ENCODE peak calls at places on chromosomes 6 and 20, in four cellular contexts. One of them, this sample, is unnamed. For H3K36me3, the result is how much of the 10 kb centered on the place peaks cover.

GRCh38 chr20:9903048-9903651 is 64.3 kb upstream of the PAK5 start:
- DNase-seq in GM12878: no peak
- DNase-seq in K562: peak
- DNase-seq in HCT116: peak
- DNase-seq in this sample: no peak

GRCh38 chr20:52490715-52491430 is 299.3 kb upstream of the ZFP64 start:
- DNase-seq in HCT116: no peak
- DNase-seq in GM12878: no peak
- DNase-seq in K562: no peak
- DNase-seq in this sample: no peak

GRCh38 chr6:78131521-78131920 is 478.7 kb downstream of the MEI4 start:
- DNase-seq in HCT116: no peak
- DNase-seq in K562: no peak
- DNase-seq in GM12878: no peak
- DNase-seq in this sample: no peak

GRCh38 chr20:19973920-19974620 is 43.1 kb upstream of the NAA20 start:
- DNase-seq in K562: no peak
- DNase-seq in HCT116: no peak
- DNase-seq in GM12878: no peak
- DNase-seq in this sample: no peak

GRCh38 chr20:25220810-25221591 is 25.5 kb downstream of the ENTPD6 start:
- DNase-seq in K562: no peak
- DNase-seq in GM12878: no peak
- DNase-seq in HCT116: no peak
- DNase-seq in this sample: no peak

GRCh38 chr6:145015739-145016558 is 719.4 kb downstream of the EPM2A start:
- DNase-seq in GM12878: peak
- DNase-seq in K562: peak
- DNase-seq in HCT116: peak
- DNase-seq in this sample: no peak

GRCh38 chr6:104784884-104785283 is 74.8 kb downstream of the HACE1 start:
- DNase-seq in K562: no peak
- DNase-seq in HCT116: no peak
- DNase-seq in GM12878: no peak
- DNase-seq in this sample: no peak

GRCh38 chr6:147117009-147117408 is 87.2 kb upstream of the STXBP5 start:
- DNase-seq in K562: no peak
- DNase-seq in GM12878: no peak
- DNase-seq in HCT116: no peak
- DNase-seq in this sample: no peak

GRCh38 chr6:157110620-157111019 is 212.7 kb downstream of the TMEM242 start:
- DNase-seq in HCT116: no peak
- DNase-seq in K562: no peak
- DNase-seq in GM12878: no peak
- DNase-seq in this sample: no peak
- TF ChIP-seq POLR2AphosphoS5 in HCT116: no peak
- TF ChIP-seq POLR2AphosphoS5 in K562: no peak
- TF ChIP-seq POLR2AphosphoS5 in GM12878: no peak
- TF ChIP-seq POLR2AphosphoS5 in this sample: no peak

DNA sequence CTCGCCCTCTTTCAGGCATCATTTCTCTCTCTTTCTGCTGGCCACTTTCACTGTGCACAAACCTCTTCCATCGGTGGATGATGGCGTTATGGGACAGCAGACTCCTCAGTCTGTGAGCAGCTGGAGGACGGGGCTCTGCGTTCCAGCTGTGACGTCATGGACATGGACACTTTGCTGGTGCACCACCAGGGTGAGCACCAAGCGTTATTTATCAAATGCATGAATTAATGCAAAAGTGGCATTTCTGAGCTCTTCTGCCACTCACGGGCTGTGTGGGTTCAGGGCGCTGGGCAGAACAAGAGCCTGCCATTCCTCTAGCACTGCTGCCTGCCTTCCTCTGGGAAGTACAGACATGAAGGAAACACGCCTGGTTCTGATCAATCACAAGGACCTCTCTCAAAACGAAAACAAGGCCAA is 82.9 kb upstream of the MPC1 start:
- DNase-seq in HCT116: no peak
- DNase-seq in GM12878: no peak
- DNase-seq in K562: peak
- DNase-seq in this sample: no peak
- TF ChIP-seq CTCF in HCT116: no peak
- TF ChIP-seq CTCF in GM12878: no peak
- TF ChIP-seq CTCF in K562: peak
- TF ChIP-seq CTCF in this sample: no peak

GRCh38 chr20:62891111-62891510 is 29.5 kb upstream of the TCFL5 start:
- DNase-seq in HCT116: no peak
- DNase-seq in GM12878: no peak
- DNase-seq in K562: no peak
- DNase-seq in this sample: no peak
- H3K36me3 ChIP-seq in HCT116: half or more
- H3K36me3 ChIP-seq in GM12878: under half
- H3K36me3 ChIP-seq in K562: half or more
- H3K36me3 ChIP-seq in this sample: under half

DNA sequence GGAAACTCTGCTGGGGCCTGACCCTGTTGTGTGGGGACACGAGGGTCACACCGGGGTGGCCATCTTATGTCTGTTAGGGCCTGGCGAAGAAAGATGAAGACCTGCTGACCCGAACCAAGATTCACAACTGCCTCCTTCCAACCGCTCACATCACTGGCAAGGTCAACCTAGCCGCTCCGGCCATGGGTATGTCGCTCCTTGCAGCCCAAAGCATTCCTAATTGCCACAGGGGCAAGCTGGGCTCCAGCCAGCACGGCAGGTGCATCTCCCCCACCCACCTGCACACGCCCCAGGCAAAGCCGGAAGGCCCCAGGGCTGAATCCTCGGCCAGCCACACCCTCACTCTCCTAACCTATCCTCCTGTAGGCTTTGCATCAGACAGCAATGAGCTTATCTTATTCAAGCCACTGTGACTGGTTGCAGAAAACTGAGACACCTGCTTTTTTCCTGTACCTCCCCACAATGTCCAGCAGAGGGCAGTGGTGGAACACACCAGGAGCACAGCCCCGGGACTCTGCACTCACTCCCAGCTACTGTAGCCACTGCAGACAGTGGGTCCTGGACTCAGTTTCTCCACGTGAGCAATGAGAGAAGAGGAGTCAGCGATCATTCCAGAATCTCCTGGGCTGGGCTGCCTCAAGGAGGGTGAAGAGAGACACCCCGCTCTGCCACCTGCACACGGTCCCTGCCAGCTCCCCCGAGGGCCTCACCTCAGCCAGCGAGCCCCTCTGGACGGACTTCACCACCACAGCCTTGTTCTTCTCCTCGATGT is 170.2 kb downstream of the PREX1 start:
- DNase-seq in GM12878: peak
- DNase-seq in K562: peak
- DNase-seq in HCT116: peak
- DNase-seq in this sample: peak
- TF ChIP-seq POLR2AphosphoS5 in GM12878: no peak
- TF ChIP-seq POLR2AphosphoS5 in K562: no peak
- TF ChIP-seq POLR2AphosphoS5 in HCT116: no peak
- TF ChIP-seq POLR2AphosphoS5 in this sample: no peak

GRCh38 chr6:52284131-52284459 is 447 bp downstream of the MCM3 start:
- DNase-seq in K562: peak
- DNase-seq in HCT116: no peak
- DNase-seq in GM12878: no peak
- DNase-seq in this sample: peak
- TF ChIP-seq CTCF in K562: no peak
- TF ChIP-seq CTCF in HCT116: no peak
- TF ChIP-seq CTCF in GM12878: no peak
- TF ChIP-seq CTCF in this sample: no peak

GRCh38 chr6:114008331-114008730 is 37.4 kb upstream of the HDAC2 start:
- DNase-seq in GM12878: no peak
- DNase-seq in HCT116: no peak
- DNase-seq in K562: no peak
- DNase-seq in this sample: no peak

GRCh38 chr6:114007451-114007953 is 36.6 kb upstream of the HDAC2 start:
- DNase-seq in GM12878: peak
- DNase-seq in HCT116: no peak
- DNase-seq in K562: no peak
- DNase-seq in this sample: no peak

DNA sequence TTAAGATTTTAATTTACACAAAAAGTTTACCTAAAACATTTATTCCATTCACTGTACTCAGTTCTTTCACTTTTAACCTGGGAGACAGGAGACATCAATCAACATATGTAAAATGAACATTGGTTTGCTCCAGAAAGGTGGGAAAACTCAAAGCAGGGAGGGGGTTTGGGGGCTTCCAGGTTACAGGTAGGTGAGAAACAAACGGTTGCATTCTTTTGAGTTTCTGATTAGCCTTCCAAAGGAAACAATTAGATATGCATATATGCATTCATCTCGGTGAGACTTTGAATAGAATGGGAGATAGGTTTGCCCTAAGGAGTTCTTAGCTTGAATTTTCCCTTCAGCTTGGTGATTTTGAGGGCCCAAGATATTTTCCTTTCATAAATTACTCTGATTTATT is 38.2 kb upstream of the HDAC2 start:
- DNase-seq in GM12878: no peak
- DNase-seq in K562: no peak
- DNase-seq in HCT116: no peak
- DNase-seq in this sample: no peak
- H3K36me3 ChIP-seq in GM12878: under half
- H3K36me3 ChIP-seq in K562: under half
- H3K36me3 ChIP-seq in HCT116: under half
- H3K36me3 ChIP-seq in this sample: under half

GRCh38 chr6:3867616-3868502 is 18.7 kb downstream of the FAM50B start:
- DNase-seq in GM12878: no peak
- DNase-seq in HCT116: no peak
- DNase-seq in K562: no peak
- DNase-seq in this sample: no peak
- TF ChIP-seq POLR2AphosphoS5 in GM12878: no peak
- TF ChIP-seq POLR2AphosphoS5 in HCT116: no peak
- TF ChIP-seq POLR2AphosphoS5 in K562: no peak
- TF ChIP-seq POLR2AphosphoS5 in this sample: no peak

DNA sequence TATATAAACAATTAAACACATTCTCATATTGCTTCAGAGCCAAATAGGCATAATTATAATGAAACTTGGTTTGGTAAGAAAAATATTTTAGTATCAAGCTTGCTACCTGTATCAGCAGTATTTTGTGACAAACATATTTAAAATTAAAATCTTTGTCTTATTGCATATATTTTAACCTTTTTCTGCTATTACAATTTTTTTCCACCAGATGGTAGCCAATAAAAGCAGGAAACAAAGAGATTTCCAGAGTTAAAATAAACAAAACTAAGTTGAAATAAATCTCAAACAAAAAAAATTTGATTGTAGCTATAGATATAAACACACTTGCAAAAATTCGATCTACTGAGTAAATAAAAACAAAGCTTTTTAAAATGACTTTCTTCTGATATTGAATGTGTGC is 491.3 kb upstream of the GJE1 start:
- DNase-seq in GM12878: no peak
- DNase-seq in HCT116: no peak
- DNase-seq in K562: no peak
- DNase-seq in this sample: no peak
- TF ChIP-seq CTCF in GM12878: no peak
- TF ChIP-seq CTCF in HCT116: peak
- TF ChIP-seq CTCF in K562: no peak
- TF ChIP-seq CTCF in this sample: no peak

DNA sequence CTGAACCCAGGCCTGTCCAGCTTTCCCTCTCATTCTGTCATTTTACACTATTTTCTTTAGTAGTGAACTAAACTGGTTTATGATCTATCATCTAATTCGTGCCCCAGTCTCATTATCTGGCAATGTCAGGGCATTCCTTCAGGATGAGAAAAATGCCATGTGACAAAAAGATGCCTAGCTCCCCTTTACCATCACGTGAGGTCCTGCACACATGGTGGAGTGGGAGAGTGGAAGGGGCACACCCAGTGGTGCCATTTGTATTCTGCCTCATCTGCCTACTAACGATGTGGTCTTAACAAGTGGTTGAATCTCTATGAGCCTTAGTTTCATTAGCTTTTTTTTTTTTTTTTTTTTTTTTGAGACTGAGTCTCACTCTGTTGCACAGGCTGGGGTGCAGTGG is 41.2 kb downstream of the CDC5L start:
- DNase-seq in K562: no peak
- DNase-seq in GM12878: no peak
- DNase-seq in HCT116: no peak
- DNase-seq in this sample: no peak
- H3K36me3 ChIP-seq in K562: half or more
- H3K36me3 ChIP-seq in GM12878: under half
- H3K36me3 ChIP-seq in HCT116: under half
- H3K36me3 ChIP-seq in this sample: under half

This sample was measured in breast epithelium.